ENCODE peak calls at places on chromosome 14, in six cellular contexts. Y is hepatocyte, O is body of pancreas, I is SK-N-SH, L is heart left ventricle, Q is WERI-Rb-1. F is an unnamed sample. For H3K27me3, the result is how much of the 10 kb centered on the place peaks cover.

GRCh38 chr14:96391293-96392118 is 422 bp upstream of the AK7 start:
- DNase-seq in Q (peak), L (peak), I (peak), Y (peak), O (peak), F (peak)

GRCh38 chr14:25537846-25538455 is 488.0 kb upstream of the STXBP6 start:
- DNase-seq in L (no peak), O (peak), Q (peak), I (peak), Y (peak), F (no peak)

GRCh38 chr14:33914676-33915516 is 36.0 kb downstream of the EGLN3 start:
- DNase-seq in L (no peak), O (peak), Q (no peak), Y (peak), I (no peak), F (peak)

GRCh38 chr14:93947282-93947681 is 20.1 kb downstream of the FAM181A start:
- DNase-seq in Y (no peak), I (no peak), O (no peak), L (no peak), Q (no peak), F (no peak)

GRCh38 chr14:79483472-79483871 is 727.8 kb downstream of the DIO2 start:
- DNase-seq in L (no peak), Y (no peak), O (no peak), I (no peak), Q (no peak), F (peak)

GRCh38 chr14:86604546-86604945 is 1074.6 kb downstream of the FLRT2 start:
- DNase-seq in O (no peak), Y (no peak), I (no peak), L (no peak), Q (no peak), F (no peak)

GRCh38 chr14:99872786-99873440 is 79.7 kb downstream of the EML1 start:
- DNase-seq in L (no peak), I (peak), Y (no peak), Q (no peak), O (no peak), F (no peak)

GRCh38 chr14:75238728-75239455 is 39.7 kb upstream of the FOS start:
- DNase-seq in Y (no peak), I (no peak), Q (no peak), L (no peak), O (peak), F (no peak)

GRCh38 chr14:96681826-96682225 is 115.4 kb upstream of the VRK1 start:
- DNase-seq in L (no peak), O (no peak), Y (no peak), I (no peak), Q (no peak), F (no peak)

GRCh38 chr14:69090187-69090789 is 62.6 kb downstream of the DCAF5 start:
- DNase-seq in Y (peak), Q (peak), I (peak), L (no peak), O (peak), F (no peak)

GRCh38 chr14:96096639-96097610 is 57.8 kb downstream of the C14orf132 start:
- DNase-seq in O (no peak), I (no peak), L (no peak), Q (no peak), Y (no peak), F (no peak)

GRCh38 chr14:75484711-75485429 is 37.4 kb upstream of the BATF start:
- DNase-seq in Q (no peak), Y (no peak), O (peak), L (no peak), I (no peak), F (no peak)

GRCh38 chr14:92560106-92560865 is 46.7 kb downstream of the RIN3 start:
- DNase-seq in I (no peak), L (no peak), Y (no peak), O (no peak), Q (peak), F (no peak)

GRCh38 chr14:89773151-89773550 is 181.4 kb downstream of the EFCAB11 start:
- DNase-seq in L (no peak), I (no peak), Y (no peak), O (no peak), Q (no peak), F (no peak)

GRCh38 chr14:92026548-92027190 is 13.2 kb downstream of the TRIP11 start:
- DNase-seq in O (no peak), Q (no peak), Y (no peak), L (no peak), I (no peak), F (no peak)

GRCh38 chr14:58796201-58796600 is 158.4 kb downstream of the DACT1 start:
- DNase-seq in L (no peak), Q (no peak), I (no peak), Y (no peak), O (no peak), F (no peak)

DNA sequence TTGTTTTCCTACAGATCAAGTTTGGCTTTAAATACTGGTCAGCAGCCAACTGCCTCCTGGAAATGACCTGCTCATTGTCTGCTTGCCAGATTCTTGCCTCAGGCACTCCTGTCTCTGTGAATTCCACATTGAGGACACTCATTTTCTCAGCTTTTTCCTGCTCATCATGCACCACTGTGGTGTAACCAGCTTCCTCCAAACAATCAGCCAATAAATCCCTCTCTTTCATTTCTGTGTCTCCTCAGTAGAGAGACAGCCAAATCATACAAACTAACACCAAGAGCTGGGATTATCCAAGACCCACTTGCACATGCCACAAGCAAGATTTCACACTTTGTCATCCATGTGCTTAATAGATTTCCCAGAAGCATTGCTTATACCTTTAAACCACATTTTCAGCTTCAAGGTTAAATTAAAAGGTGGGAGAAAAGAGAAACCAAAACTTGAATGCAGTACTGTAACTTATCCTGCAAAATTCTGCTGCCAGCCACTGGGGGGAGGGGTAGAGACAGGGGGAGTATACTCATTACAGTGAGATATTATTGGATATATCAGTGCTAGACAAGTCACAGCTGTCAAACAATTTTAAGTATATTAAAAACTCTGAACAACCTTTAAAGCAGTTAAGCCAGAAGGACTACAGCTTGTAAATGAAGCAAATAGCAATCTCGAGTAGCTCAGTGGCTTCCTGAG is 105.0 kb downstream of the PPP2R5E start:
- DNase-seq in Y (peak), L (no peak), I (peak), Q (peak), O (peak), F (peak)
- TF ChIP-seq CTCF in Y (peak), L (peak), I (peak), Q (no peak), O (no peak), F (peak)

GRCh38 chr14:60490270-60490669 is 4.4 kb upstream of the C14orf39 start:
- DNase-seq in I (no peak), L (no peak), Y (no peak), Q (no peak), O (no peak), F (no peak)
- H3K27me3 ChIP-seq in I (under half), L (under half), Y (half or more), Q (under half), O (under half), F (under half)

GRCh38 chr14:32702571-32702970 is 236.1 kb upstream of the NPAS3 start:
- DNase-seq in O (peak), I (no peak), L (peak), Q (no peak), Y (no peak), F (no peak)
- H3K4me3 ChIP-seq in O (no peak), I (no peak), L (no peak), Q (no peak), Y (no peak), F (no peak)

GRCh38 chr14:103188691-103189480 is 65.6 kb downstream of the TNFAIP2 start:
- DNase-seq in L (peak), Y (peak), I (peak), O (peak), Q (no peak), F (no peak)
- TF ChIP-seq CTCF in L (peak), Y (peak), I (peak), O (peak), Q (no peak), F (no peak)

GRCh38 chr14:71932229-71932951 is at the start of gene RGS6:
- DNase-seq in Q (peak), Y (peak), L (no peak), O (peak), I (peak), F (no peak)
- H3K27me3 ChIP-seq in Q (under half), Y (under half), L (under half), O (under half), I (under half), F (under half)

GRCh38 chr14:77710364-77710763 is 2.5 kb downstream of the SLIRP start:
- DNase-seq in Q (no peak), O (no peak), Y (no peak), I (no peak), L (no peak), F (no peak)
- H3K4me3 ChIP-seq in Q (no peak), O (no peak), Y (no peak), I (no peak), L (no peak), F (no peak)